ENCODE peak calls at places on chromosomes 12 and 14, in six cellular contexts. A is germinal center; V is NCI-H1930; O is NCI-H1092; Q is epithelial cell of esophagus; T is naive thymus-derived CD8-positive, alpha-beta T cell. U is an unnamed sample.

GRCh38 chr12:1644523-1645438 is 15.8 kb downstream of the WNT5B start:
- DNase-seq in A (no peak), V (no peak), O (peak), Q (peak), T (no peak), U (no peak)

GRCh38 chr12:123058980-123059379 is 78.5 kb downstream of the ARL6IP4 start:
- DNase-seq in A (no peak), V (no peak), O (no peak), Q (no peak), T (no peak), U (no peak)

GRCh38 chr12:75505706-75506312 is 5.6 kb downstream of the KRR1 start:
- DNase-seq in A (peak), V (no peak), O (no peak), Q (peak), T (no peak), U (no peak)

GRCh38 chr14:72518809-72519377 is 375.0 kb downstream of the DPF3 start:
- DNase-seq in A (peak), V (no peak), O (no peak), Q (no peak), T (peak), U (no peak)

GRCh38 chr12:57451233-57451778 is 3.8 kb upstream of the INHBE start:
- DNase-seq in A (no peak), V (no peak), O (no peak), Q (no peak), T (no peak), U (no peak)

GRCh38 chr14:91419044-91419397 is 1.4 kb upstream of the CCDC88C start:
- DNase-seq in A (no peak), V (no peak), O (no peak), Q (no peak), T (no peak), U (no peak)

GRCh38 chr12:67414011-67414715 is 145.0 kb downstream of the CAND1 start:
- DNase-seq in A (no peak), V (no peak), O (no peak), Q (no peak), T (no peak), U (no peak)

GRCh38 chr14:63752449-63753169 is 24.7 kb upstream of the SGPP1 start:
- DNase-seq in A (no peak), V (no peak), O (no peak), Q (peak), T (no peak), U (no peak)

GRCh38 chr14:95521001-95521400 is 4.6 kb upstream of the SYNE3 start:
- DNase-seq in A (no peak), V (no peak), O (no peak), Q (no peak), T (no peak), U (no peak)

GRCh38 chr14:89856871-89857345 is 97.6 kb downstream of the EFCAB11 start:
- DNase-seq in A (no peak), V (no peak), O (no peak), Q (peak), T (no peak), U (no peak)

GRCh38 chr14:45112886-45113772 is 21.2 kb downstream of the FKBP3 start:
- DNase-seq in A (no peak), V (no peak), O (no peak), Q (peak), T (no peak), U (no peak)

U was measured in Panc1.